ENCODE peak calls at places on chromosomes 13 and 19, in four cellular contexts. U is heart right ventricle; J is CD4-positive, alpha-beta T cell; O is fibroblast of the aortic adventitia. H is an unnamed sample.

GRCh38 chr13:31824705-31825512 is 85.6 kb downstream of the RXFP2 start:
- DNase-seq in J (no peak), U (peak), O (peak), H (peak)

GRCh38 chr13:114057131-114058050 is 75.0 kb downstream of the RASA3 start:
- DNase-seq in J (no peak), U (no peak), O (no peak), H (no peak)

GRCh38 chr19:33905937-33906577 is 109.4 kb downstream of the KCTD15 start:
- DNase-seq in O (no peak), J (no peak), U (peak), H (peak)

GRCh38 chr19:4622695-4623421 is 16.5 kb upstream of the TNFAIP8L1 start:
- DNase-seq in J (no peak), O (peak), U (no peak), H (no peak)

GRCh38 chr19:45814851-45815481 is at the start of gene RSPH6A:
- DNase-seq in J (no peak), O (no peak), U (no peak), H (no peak)

GRCh38 chr19:44592451-44592890 is 20.9 kb upstream of the IGSF23 start:
- DNase-seq in J (no peak), U (peak), O (no peak), H (no peak)

GRCh38 chr19:18648971-18649310 is 12.1 kb downstream of the KLHL26 start:
- DNase-seq in U (no peak), J (no peak), O (no peak), H (no peak)

GRCh38 chr13:104025303-104025702 is 959.1 kb upstream of the SLC10A2 start:
- DNase-seq in J (no peak), O (peak), U (no peak), H (no peak)

GRCh38 chr19:32165750-32166149 is 179.7 kb upstream of the ZNF507 start:
- DNase-seq in J (no peak), U (no peak), O (no peak), H (no peak)

GRCh38 chr13:44397766-44398223 is 24.2 kb downstream of the SERP2 start:
- DNase-seq in U (no peak), O (no peak), J (no peak), H (no peak)

GRCh38 chr19:42596391-42597071 is 1.8 kb upstream of the CEACAM8 start:
- DNase-seq in O (peak), U (no peak), J (peak), H (peak)

GRCh38 chr13:50916701-50917184 is 7.2 kb downstream of the RNASEH2B start:
- DNase-seq in O (no peak), U (peak), J (no peak), H (no peak)

GRCh38 chr19:45954132-45954531 is 19.5 kb downstream of the NOVA2 start:
- DNase-seq in U (no peak), J (no peak), O (peak), H (no peak)

GRCh38 chr13:26979334-26979733 is 192.3 kb downstream of the USP12 start:
- DNase-seq in J (no peak), O (no peak), U (no peak), H (no peak)

GRCh38 chr13:80572308-80572676 is 231.4 kb upstream of the SPRY2 start:
- DNase-seq in O (no peak), J (no peak), U (no peak), H (no peak)

GRCh38 chr19:3059653-3060052 is 2.6 kb downstream of the TLE5 start:
- DNase-seq in O (no peak), J (no peak), U (no peak), H (no peak)

GRCh38 chr13:109160887-109161669 is 531.7 kb downstream of the MYO16 start:
- DNase-seq in U (no peak), O (no peak), J (no peak), H (peak)

GRCh38 chr13:53121131-53121773 is 92.6 kb downstream of the OLFM4 start:
- DNase-seq in U (no peak), O (no peak), J (no peak), H (no peak)

GRCh38 chr13:40433577-40433976 is 232.9 kb downstream of the FOXO1 start:
- DNase-seq in O (no peak), U (no peak), J (peak), H (no peak)

GRCh38 chr13:31242935-31243334 is 43.2 kb downstream of the B3GLCT start:
- DNase-seq in U (no peak), J (no peak), O (peak), H (no peak)

GRCh38 chr19:13597625-13598024 is 91.3 kb upstream of the CACNA1A start:
- DNase-seq in J (peak), O (peak), U (peak), H (peak)

GRCh38 chr13:86269511-86269910 is 470.3 kb upstream of the SLITRK6 start:
- DNase-seq in O (no peak), U (no peak), J (no peak), H (no peak)

GRCh38 chr13:34941436-34941834 is 635 bp upstream of the NBEA start:
- DNase-seq in O (no peak), U (no peak), J (no peak), H (no peak)

GRCh38 chr13:54433511-54434206 is 1405.0 kb downstream of the OLFM4 start:
- DNase-seq in U (no peak), J (no peak), O (no peak), H (no peak)

GRCh38 chr19:55369651-55370304 is 485 bp downstream of the IL11 start:
- DNase-seq in J (no peak), U (no peak), O (peak), H (peak)

GRCh38 chr13:108922108-108922507 is 292.7 kb downstream of the MYO16 start:
- DNase-seq in O (no peak), J (no peak), U (no peak), H (no peak)

GRCh38 chr13:49214917-49215376 is 5.2 kb upstream of the MLNR start:
- DNase-seq in J (peak), O (no peak), U (no peak), H (peak)
- TF ChIP-seq CTCF in J (peak), O (no peak), U (peak), H (peak)

GRCh38 chr19:58466760-58467589 is at the start of gene ZNF324:
- DNase-seq in J (peak), O (peak), U (peak), H (peak)
- TF ChIP-seq CTCF in J (no peak), O (no peak), U (no peak), H (peak)

DNA sequence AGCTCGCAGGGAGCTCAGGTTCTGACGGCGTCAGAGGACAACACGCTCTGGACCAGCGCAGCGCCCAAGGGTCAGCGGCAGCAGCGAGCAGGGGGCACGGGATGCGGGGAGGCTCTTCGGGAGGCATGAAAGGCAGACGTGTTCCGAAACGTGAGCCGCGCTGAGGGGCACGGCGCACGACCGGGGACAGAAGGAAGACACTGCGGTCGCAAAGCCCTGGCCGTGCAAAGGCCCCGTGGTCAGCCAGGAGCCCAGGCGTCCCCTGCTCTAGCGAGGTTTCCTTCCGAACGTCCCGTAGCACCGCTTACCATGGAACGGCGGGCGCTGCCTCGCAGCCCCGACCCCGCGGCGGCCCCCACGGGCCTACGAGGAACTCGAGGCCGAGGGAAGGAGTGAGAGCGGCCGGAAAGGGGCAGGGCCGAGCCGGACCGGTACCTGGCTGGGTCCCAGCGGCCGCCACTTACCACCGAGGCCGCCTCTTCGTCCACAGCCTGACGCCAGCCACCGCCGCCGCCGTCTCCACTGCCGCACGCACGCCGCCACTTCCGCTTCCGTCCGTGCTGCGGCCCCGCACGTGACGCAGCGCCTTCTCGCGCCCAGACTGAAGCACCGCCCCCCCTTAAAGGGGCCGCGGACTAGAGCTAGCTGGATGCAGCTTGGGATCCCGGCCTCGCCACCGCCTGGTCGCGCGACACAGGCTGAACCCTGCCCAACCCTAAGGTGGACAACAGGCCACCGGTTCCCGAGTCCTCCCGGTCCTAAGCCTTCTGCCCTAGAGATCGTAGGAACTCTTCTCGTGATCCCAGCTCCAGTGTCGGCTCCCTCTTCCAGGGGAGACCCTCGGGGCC is 9.4 kb downstream of the ABHD17A start:
- DNase-seq in O (peak), J (peak), U (peak), H (peak)
- TF ChIP-seq CTCF in O (no peak), J (no peak), U (peak), H (no peak)

GRCh38 chr19:16087940-16088339 is 11.6 kb downstream of the TPM4 start:
- DNase-seq in J (no peak), O (no peak), U (no peak), H (no peak)

GRCh38 chr19:16088985-16089846 is 12.9 kb downstream of the TPM4 start:
- DNase-seq in J (no peak), U (no peak), O (no peak), H (no peak)

GRCh38 chr19:16085115-16085514 is 8.8 kb downstream of the TPM4 start:
- DNase-seq in O (no peak), U (no peak), J (no peak), H (no peak)

GRCh38 chr19:16091546-16092475 is 15.5 kb downstream of the TPM4 start:
- DNase-seq in O (no peak), U (no peak), J (no peak), H (no peak)

DNA sequence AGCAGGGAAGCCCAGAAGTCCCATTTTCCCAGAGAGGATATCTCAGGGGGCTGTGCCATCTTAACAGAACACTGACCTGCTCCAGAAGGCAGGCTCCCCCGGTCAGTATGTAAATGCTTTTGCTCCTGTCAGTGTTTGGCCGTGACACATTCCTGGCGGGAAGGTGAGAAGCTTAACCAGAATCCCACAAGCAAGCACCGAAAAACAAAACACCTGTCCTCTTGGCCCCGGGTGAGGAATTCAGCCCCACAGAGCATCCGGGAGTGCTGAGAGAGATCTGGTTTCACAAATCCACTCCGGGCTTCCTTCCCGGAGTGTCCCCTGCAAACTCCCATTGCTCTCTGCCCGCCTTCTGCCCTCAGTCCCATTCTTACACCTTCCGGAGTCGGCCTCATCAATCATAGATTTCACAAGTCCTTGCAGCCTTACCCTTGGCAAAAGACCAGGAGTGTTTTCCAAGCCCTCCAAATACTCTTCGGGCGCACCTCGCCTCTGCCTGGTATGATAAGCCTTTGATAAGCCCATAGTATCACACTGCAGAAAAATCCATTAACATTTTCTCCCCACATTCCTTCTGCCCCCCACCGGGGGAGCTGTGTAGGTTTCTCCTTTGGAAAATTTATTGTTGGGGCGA is 12.2 kb downstream of the TPM4 start:
- DNase-seq in U (no peak), J (no peak), O (no peak), H (no peak)
- TF ChIP-seq CTCF in U (no peak), J (no peak), O (peak), H (no peak)

DNA sequence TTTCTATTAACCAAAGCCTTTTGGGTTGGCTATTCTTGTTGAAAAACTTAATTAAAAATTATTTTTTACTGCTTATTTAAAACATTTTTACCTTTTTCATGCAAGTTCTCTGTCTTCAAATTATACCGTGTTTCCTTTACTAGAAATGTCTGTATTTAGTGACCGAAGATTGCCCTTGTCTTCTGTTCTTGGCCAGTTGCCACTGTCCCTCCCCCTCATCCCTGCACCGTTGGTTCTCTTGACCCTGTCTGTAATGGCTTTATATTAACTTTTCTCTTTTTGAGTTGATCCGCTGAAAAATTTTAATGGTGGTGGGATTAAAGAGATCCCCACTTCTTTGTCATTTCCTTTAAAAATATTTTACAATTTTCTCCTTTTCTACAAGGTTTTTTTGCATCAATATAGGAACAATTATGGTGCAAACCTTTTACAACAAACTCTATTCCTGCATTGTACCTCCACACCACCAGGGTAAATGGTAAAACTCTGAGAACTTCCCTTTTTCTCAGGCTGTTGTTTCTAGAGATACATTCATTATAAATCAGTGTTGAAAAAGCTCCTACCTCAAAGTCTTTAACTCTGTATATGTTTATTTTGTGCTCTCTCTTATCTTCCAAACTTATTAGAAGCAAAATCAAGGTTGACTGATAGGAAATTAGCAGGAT is 12.9 kb upstream of the RNF113B start:
- DNase-seq in J (no peak), O (no peak), U (peak), H (no peak)
- TF ChIP-seq CTCF in J (no peak), O (no peak), U (no peak), H (no peak)